ENCODE peak calls at places on chromosomes 7 and 10, in ten cellular contexts. Z is Peyer's patch; E is suprapubic skin; G is endodermal cell; I is left ventricle myocardium inferior; S is cardiac fibroblast; L is mesendoderm; C is GM06990; B is CD8-positive, alpha-beta memory T cell; F is ascending aorta. M is an unnamed sample.

GRCh38 chr10:72285972-72286521 is 12.3 kb downstream of the DDIT4 start:
- DNase-seq in Z (no peak), E (no peak), G (no peak), I (no peak), S (no peak), L (no peak), C (no peak), B (no peak), F (no peak), M (no peak)

GRCh38 chr10:114716811-114717404 is 58.8 kb upstream of the ABLIM1 start:
- DNase-seq in Z (no peak), E (no peak), G (no peak), I (no peak), S (no peak), L (no peak), C (no peak), B (no peak), F (no peak), M (no peak)

GRCh38 chr7:123190109-123190831 is 9.5 kb downstream of the SLC13A1 start:
- DNase-seq in Z (no peak), E (no peak), G (no peak), I (no peak), S (no peak), L (no peak), C (peak), B (no peak), F (no peak), M (no peak)

GRCh38 chr7:5533821-5534367 is 110.3 kb upstream of the TNRC18 start:
- DNase-seq in Z (no peak), E (no peak), G (no peak), I (no peak), S (no peak), L (no peak), C (no peak), B (no peak), F (no peak), M (no peak)

GRCh38 chr10:86060386-86061280 is 306.0 kb downstream of the GRID1 start:
- DNase-seq in Z (no peak), E (peak), G (no peak), I (no peak), S (no peak), L (no peak), C (no peak), B (no peak), F (no peak), M (no peak)

GRCh38 chr10:6445671-6446278 is 134.3 kb downstream of the PRKCQ start:
- DNase-seq in Z (peak), E (no peak), G (peak), I (peak), S (peak), L (peak), C (no peak), B (peak), F (no peak), M (peak)

GRCh38 chr7:155750255-155751125 is 61.8 kb downstream of the SHH start:
- DNase-seq in Z (no peak), E (no peak), G (no peak), I (no peak), S (no peak), L (no peak), C (no peak), B (no peak), F (no peak), M (no peak)

GRCh38 chr7:117401293-117402002 is 25.8 kb downstream of the ASZ1 start:
- DNase-seq in Z (no peak), E (no peak), G (no peak), I (no peak), S (peak), L (peak), C (no peak), B (no peak), F (no peak), M (no peak)

GRCh38 chr7:149772821-149773425 is 465 bp downstream of the ZNF467 start:
- DNase-seq in Z (peak), E (no peak), G (peak), I (no peak), S (no peak), L (peak), C (no peak), B (no peak), F (no peak), M (peak)

DNA sequence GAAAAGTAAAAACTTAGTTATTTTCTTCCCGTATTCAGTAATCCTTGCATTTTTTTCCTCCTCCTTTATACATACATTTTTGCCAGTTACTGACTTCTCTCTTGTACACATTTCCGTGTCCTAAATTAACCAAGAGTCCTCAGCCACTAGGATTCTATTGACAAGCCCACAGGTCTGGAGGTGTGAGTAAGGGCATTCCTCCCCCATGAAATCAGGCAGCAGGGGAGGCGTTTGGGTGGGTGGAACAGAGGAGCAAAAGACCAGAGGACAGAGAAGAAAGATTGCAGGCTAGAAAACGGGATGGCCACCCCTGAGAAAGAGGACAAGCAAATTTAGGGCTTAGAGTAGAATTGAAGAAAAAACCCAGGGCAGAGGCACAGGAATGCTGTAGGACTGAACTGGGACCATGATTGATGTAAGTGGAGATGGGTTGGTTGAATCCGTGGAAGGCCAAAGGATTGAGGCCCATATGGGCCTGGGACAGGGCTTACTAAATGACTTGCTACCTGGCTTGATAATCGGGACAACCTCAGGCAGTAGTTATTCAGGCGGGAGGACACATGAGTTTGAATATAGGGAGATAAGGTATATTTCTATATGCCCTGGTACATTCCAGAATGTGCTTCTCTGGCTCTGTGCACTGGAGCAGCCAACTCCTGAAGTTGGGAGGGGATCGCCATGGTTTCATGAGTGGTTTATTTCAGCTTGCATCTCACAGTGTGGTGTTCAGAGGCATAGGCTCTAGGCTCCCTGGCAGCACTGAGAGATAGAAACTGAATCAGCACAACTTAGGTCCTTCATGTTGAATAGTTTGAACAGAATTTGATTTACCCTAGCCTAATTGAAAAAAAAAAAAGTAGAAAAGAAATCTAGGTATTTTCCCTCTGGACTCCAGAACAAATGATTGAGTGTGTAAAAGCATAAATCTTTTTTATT is 28.0 kb downstream of the IKZF1 start:
- DNase-seq in Z (no peak), E (no peak), G (peak), I (no peak), S (no peak), L (peak), C (no peak), B (no peak), F (no peak), M (no peak)
- H3K4me3 ChIP-seq in Z (no peak), E (no peak), G (no peak), I (no peak), S (no peak), L (no peak), C (peak), B (peak), F (no peak), M (no peak)

GRCh38 chr10:12709516-12709915 is 292.0 kb downstream of the CCDC3 start:
- DNase-seq in Z (no peak), E (no peak), G (no peak), I (no peak), S (peak), L (no peak), C (no peak), B (no peak), F (no peak), M (no peak)
- H3K4me3 ChIP-seq in Z (no peak), E (no peak), G (no peak), I (no peak), S (no peak), L (no peak), C (no peak), B (no peak), F (no peak), M (no peak)

DNA sequence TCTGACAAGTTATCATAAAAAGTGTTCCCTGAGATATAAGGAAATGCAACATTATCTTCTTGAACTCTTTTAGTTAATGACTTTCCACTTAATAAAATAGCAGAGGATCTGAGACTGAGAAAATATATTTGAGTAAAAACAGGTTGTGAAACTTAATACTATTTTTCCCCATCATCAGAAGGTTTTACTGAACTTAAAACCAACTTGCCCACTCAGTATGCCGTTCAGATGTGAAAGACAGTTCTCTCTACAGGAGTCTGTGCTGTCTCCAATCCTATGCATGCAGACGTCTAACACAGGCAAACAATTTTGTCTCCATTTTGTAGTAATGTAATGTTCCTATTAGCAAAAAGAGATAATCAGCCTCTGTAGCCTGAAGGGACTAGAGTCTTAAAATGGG is 38.2 kb upstream of the CYP2C18 start:
- DNase-seq in Z (no peak), E (no peak), G (no peak), I (no peak), S (no peak), L (no peak), C (no peak), B (no peak), F (no peak), M (no peak)
- H3K4me3 ChIP-seq in Z (no peak), E (no peak), G (no peak), I (no peak), S (no peak), L (no peak), C (no peak), B (no peak), F (no peak), M (no peak)

GRCh38 chr10:126110434-126110833 is 214.1 kb downstream of the FANK1 start:
- DNase-seq in Z (no peak), E (no peak), G (no peak), I (no peak), S (peak), L (no peak), C (no peak), B (no peak), F (no peak), M (no peak)
- H3K4me3 ChIP-seq in Z (no peak), E (no peak), G (no peak), I (no peak), S (no peak), L (no peak), C (no peak), B (no peak), F (no peak), M (no peak)

GRCh38 chr7:141312828-141313521 is 238.2 kb upstream of the AGK start:
- DNase-seq in Z (no peak), E (no peak), G (no peak), I (no peak), S (no peak), L (no peak), C (no peak), B (no peak), F (no peak), M (no peak)
- H3K4me3 ChIP-seq in Z (no peak), E (no peak), G (no peak), I (no peak), S (no peak), L (no peak), C (no peak), B (no peak), F (no peak), M (no peak)

DNA sequence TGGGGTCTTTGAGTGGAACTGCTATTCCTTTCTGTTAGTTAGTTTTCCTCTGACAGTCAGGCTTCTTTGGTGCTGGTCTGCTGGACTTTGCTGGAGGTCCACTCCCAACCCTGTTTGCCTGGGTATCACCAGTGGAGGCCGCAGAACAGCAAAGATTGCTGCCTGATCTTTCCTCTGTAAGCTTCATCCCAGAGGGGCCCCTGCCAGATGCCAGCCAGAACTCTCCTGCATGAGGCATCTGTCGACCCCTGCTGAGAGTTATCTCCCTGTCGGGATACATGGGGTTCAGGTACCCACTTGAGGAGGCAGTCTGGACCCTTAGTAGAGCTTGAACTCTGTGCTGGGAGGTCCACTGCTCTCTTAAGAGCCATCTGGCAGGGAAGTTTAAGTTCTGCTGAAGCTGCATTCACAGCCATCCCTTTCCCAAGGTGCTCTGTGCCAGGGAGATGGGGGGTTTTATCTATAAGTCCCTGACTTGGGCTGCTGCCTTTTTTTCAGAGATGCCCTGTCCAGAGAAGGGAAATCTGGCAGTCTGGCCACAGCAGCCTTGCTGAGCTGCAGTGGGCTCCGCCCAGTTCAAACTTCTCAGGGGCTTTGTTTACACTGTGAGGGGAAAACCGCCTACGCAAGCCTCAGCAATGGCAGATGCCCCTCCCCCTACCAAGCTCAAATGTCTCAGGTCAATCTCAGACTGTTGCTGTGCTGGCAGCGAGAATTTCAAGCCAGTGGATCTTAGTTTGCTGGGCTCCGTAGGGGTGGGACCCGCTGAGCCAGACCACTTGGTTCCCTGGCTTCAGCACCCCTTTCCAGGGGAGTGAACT is 89.7 kb upstream of the CDK6 start:
- DNase-seq in Z (no peak), E (no peak), G (peak), I (no peak), S (peak), L (peak), C (no peak), B (no peak), F (no peak), M (no peak)
- H3K4me3 ChIP-seq in Z (no peak), E (no peak), G (peak), I (no peak), S (no peak), L (no peak), C (no peak), B (no peak), F (no peak), M (no peak)

GRCh38 chr7:1455241-1455939 is 3.9 kb downstream of the MICALL2 start:
- DNase-seq in Z (no peak), E (no peak), G (peak), I (no peak), S (no peak), L (no peak), C (no peak), B (no peak), F (no peak), M (peak)
- H3K4me3 ChIP-seq in Z (peak), E (peak), G (no peak), I (peak), S (peak), L (no peak), C (no peak), B (no peak), F (no peak), M (peak)

M was measured in lower lobe of right lung.